ENCODE peak calls at places on chromosomes 6 and 20, in seven cellular contexts. One of them, this sample, is unnamed.

GRCh38 chr20:45235995-45236394 is 14.8 kb downstream of the SEMG2 start:
- DNase-seq in tibial nerve: no peak
- DNase-seq in endodermal cell: peak; percentile 86
- DNase-seq in heart right ventricle: no peak
- DNase-seq in sigmoid colon: no peak
- DNase-seq in cardiac fibroblast: no peak
- DNase-seq in HL-60: no peak
- DNase-seq in this sample: no peak

GRCh38 chr6:93419304-93420162 is at the start of gene EPHA7:
- DNase-seq in cardiac fibroblast: peak; percentile 81
- DNase-seq in endodermal cell: peak; percentile 99
- DNase-seq in heart right ventricle: peak; percentile 91
- DNase-seq in HL-60: peak; percentile 14
- DNase-seq in tibial nerve: peak; percentile 88
- DNase-seq in sigmoid colon: peak; percentile 97
- DNase-seq in this sample: peak; percentile 99

GRCh38 chr20:22807646-22808045 is 223.3 kb upstream of the FOXA2 start:
- DNase-seq in sigmoid colon: no peak
- DNase-seq in cardiac fibroblast: peak; percentile 12
- DNase-seq in heart right ventricle: no peak
- DNase-seq in tibial nerve: no peak
- DNase-seq in HL-60: no peak
- DNase-seq in endodermal cell: peak; percentile 24
- DNase-seq in this sample: no peak

GRCh38 chr6:120556491-120556890 is 777.8 kb downstream of the TBC1D32 start:
- DNase-seq in HL-60: no peak
- DNase-seq in endodermal cell: no peak
- DNase-seq in tibial nerve: no peak
- DNase-seq in cardiac fibroblast: no peak
- DNase-seq in heart right ventricle: no peak
- DNase-seq in sigmoid colon: no peak
- DNase-seq in this sample: no peak

GRCh38 chr20:61938839-61939690 is 126.6 kb downstream of the TAF4 start:
- DNase-seq in endodermal cell: no peak
- DNase-seq in HL-60: no peak
- DNase-seq in sigmoid colon: peak; percentile 62
- DNase-seq in tibial nerve: no peak
- DNase-seq in cardiac fibroblast: no peak
- DNase-seq in heart right ventricle: peak; percentile 6
- DNase-seq in this sample: peak; percentile 73

GRCh38 chr6:107154131-107154906 is 39.0 kb upstream of the BEND3 start:
- DNase-seq in sigmoid colon: no peak
- DNase-seq in heart right ventricle: no peak
- DNase-seq in cardiac fibroblast: no peak
- DNase-seq in tibial nerve: no peak
- DNase-seq in endodermal cell: peak; percentile 78
- DNase-seq in HL-60: no peak
- DNase-seq in this sample: no peak

GRCh38 chr20:41334452-41335421 is 5.9 kb upstream of the LPIN3 start:
- DNase-seq in HL-60: no peak
- DNase-seq in tibial nerve: no peak
- DNase-seq in sigmoid colon: peak; percentile 62
- DNase-seq in cardiac fibroblast: no peak
- DNase-seq in endodermal cell: peak; percentile 53
- DNase-seq in heart right ventricle: no peak
- DNase-seq in this sample: no peak

GRCh38 chr6:161542581-161542980 is 268.7 kb upstream of the AGPAT4 start:
- DNase-seq in tibial nerve: no peak
- DNase-seq in sigmoid colon: no peak
- DNase-seq in HL-60: no peak
- DNase-seq in cardiac fibroblast: no peak
- DNase-seq in endodermal cell: no peak
- DNase-seq in heart right ventricle: no peak
- DNase-seq in this sample: no peak

GRCh38 chr6:82006027-82006738 is 241.4 kb downstream of the IBTK start:
- DNase-seq in tibial nerve: no peak
- DNase-seq in HL-60: peak; percentile 59
- DNase-seq in sigmoid colon: no peak
- DNase-seq in cardiac fibroblast: peak; percentile 72
- DNase-seq in heart right ventricle: no peak
- DNase-seq in endodermal cell: peak; percentile 61
- DNase-seq in this sample: peak; percentile 33

GRCh38 chr6:119873107-119873506 is 523.5 kb upstream of the MAN1A1 start:
- DNase-seq in sigmoid colon: no peak
- DNase-seq in HL-60: no peak
- DNase-seq in heart right ventricle: no peak
- DNase-seq in endodermal cell: no peak
- DNase-seq in tibial nerve: no peak
- DNase-seq in cardiac fibroblast: no peak
- DNase-seq in this sample: no peak

GRCh38 chr6:6438286-6438685 is 117.8 kb upstream of the F13A1 start:
- DNase-seq in sigmoid colon: no peak
- DNase-seq in endodermal cell: no peak
- DNase-seq in cardiac fibroblast: no peak
- DNase-seq in tibial nerve: no peak
- DNase-seq in HL-60: no peak
- DNase-seq in heart right ventricle: no peak
- DNase-seq in this sample: no peak

GRCh38 chr6:119345114-119345513 is 4.4 kb downstream of the MAN1A1 start:
- DNase-seq in sigmoid colon: no peak
- DNase-seq in HL-60: no peak
- DNase-seq in tibial nerve: no peak
- DNase-seq in endodermal cell: no peak
- DNase-seq in cardiac fibroblast: no peak
- DNase-seq in heart right ventricle: no peak
- DNase-seq in this sample: no peak

GRCh38 chr20:40770564-40771307 is 81.7 kb upstream of the MAFB start:
- DNase-seq in HL-60: no peak
- DNase-seq in tibial nerve: peak; percentile 17
- DNase-seq in endodermal cell: no peak
- DNase-seq in cardiac fibroblast: no peak
- DNase-seq in sigmoid colon: peak; percentile 71
- DNase-seq in heart right ventricle: peak; percentile 25
- DNase-seq in this sample: no peak

GRCh38 chr6:169991913-169992312 is 240.5 kb downstream of the ERMARD start:
- DNase-seq in tibial nerve: no peak
- DNase-seq in endodermal cell: peak; percentile 15
- DNase-seq in heart right ventricle: no peak
- DNase-seq in HL-60: no peak
- DNase-seq in cardiac fibroblast: no peak
- DNase-seq in sigmoid colon: peak; percentile 17
- DNase-seq in this sample: no peak

GRCh38 chr6:169991031-169991390 is 239.6 kb downstream of the ERMARD start:
- DNase-seq in endodermal cell: peak; percentile 31
- DNase-seq in cardiac fibroblast: no peak
- DNase-seq in tibial nerve: no peak
- DNase-seq in HL-60: no peak
- DNase-seq in heart right ventricle: no peak
- DNase-seq in sigmoid colon: peak; percentile 28
- DNase-seq in this sample: no peak

GRCh38 chr6:169989594-169989993 is 238.2 kb downstream of the ERMARD start:
- DNase-seq in cardiac fibroblast: no peak
- DNase-seq in tibial nerve: no peak
- DNase-seq in HL-60: no peak
- DNase-seq in heart right ventricle: no peak
- DNase-seq in endodermal cell: no peak
- DNase-seq in sigmoid colon: no peak
- DNase-seq in this sample: no peak

GRCh38 chr6:169988769-169989550 is 237.5 kb downstream of the ERMARD start:
- DNase-seq in sigmoid colon: peak; percentile 49
- DNase-seq in heart right ventricle: no peak
- DNase-seq in HL-60: no peak
- DNase-seq in cardiac fibroblast: no peak
- DNase-seq in tibial nerve: no peak
- DNase-seq in endodermal cell: no peak
- DNase-seq in this sample: peak; percentile 82

DNA sequence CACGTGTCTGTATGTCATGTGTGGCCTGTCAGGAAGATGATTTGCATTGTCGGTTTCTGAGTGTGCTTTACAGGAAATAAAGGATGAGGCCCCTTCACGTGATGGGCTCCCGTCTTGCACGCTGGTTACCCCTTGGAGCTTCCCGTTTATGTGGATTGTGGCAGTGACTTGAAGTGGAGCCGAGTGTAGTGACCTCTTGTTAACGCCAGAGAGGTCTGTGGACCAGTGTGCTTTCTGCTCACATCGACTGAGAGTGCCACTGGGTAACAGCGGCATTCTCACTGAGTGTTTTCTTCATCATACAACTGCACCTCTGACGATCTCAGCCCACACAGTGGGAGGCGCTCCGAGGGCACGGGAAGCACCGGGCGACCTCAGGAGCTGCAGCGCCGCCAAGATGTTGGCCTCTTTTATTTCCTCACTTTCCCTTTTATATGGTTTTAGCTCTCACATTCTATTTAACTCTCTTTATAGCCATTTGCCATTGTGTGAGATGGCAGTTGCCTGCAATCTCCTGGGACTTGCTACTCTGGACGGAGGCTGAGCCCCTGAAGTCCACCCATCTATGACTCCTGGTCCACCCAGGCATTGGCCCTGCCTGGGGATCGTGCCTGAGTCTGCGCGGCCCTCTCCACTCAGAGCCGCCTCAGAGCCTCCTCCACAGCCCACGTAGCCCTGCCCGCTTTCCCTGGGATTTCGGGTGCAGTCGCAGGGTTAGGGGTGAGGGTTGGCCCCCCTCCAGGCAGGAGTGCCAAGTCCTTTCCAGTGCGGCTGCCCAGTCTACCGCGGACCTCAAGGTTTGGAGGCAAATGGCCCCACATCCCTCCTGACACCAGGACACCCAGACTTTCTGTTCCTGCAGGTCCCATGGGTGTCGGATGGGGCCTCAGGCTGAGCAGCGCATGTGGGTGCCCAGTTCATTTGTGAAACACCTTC is 238.9 kb downstream of the ERMARD start:
- DNase-seq in endodermal cell: no peak
- DNase-seq in HL-60: peak; percentile 82
- DNase-seq in cardiac fibroblast: no peak
- DNase-seq in tibial nerve: peak; percentile 34
- DNase-seq in sigmoid colon: peak; percentile 69
- DNase-seq in heart right ventricle: no peak
- DNase-seq in this sample: peak; percentile 54
- TF ChIP-seq CTCF in endodermal cell: peak; percentile 25
- TF ChIP-seq CTCF in HL-60: no peak
- TF ChIP-seq CTCF in cardiac fibroblast: no peak
- TF ChIP-seq CTCF in tibial nerve: no peak
- TF ChIP-seq CTCF in sigmoid colon: no peak
- TF ChIP-seq CTCF in heart right ventricle: no peak
- TF ChIP-seq CTCF in this sample: no peak

DNA sequence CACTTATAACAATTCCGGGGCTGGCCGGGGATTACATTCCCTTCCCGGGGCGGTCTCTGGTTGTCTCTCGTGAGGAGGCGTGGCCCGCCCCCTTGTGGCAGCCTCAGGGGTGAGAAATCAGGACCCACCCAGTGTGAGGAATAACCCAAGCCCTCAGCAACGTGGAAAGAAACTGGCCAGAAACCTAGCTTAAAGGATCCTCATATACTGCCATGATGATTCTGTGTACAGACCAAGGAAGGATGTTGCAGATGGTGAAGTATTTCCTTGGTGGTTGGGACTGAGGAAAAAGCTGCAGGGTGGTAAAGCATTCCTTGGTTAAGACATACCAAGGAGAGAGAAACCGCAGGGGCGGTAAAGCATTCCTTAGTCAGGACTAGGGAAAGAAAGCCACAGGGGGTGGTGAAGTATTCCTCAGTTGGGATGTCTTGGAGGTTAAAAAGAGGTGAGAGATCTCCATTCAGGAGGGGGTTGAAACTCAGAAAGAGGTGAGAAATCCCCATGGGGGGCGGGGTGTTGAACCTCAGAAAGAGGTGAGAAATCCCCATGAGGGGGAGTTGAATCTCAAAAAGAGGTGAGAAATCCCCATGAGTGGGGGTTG is 238.2 kb downstream of the RNGTT start:
- DNase-seq in tibial nerve: no peak
- DNase-seq in sigmoid colon: no peak
- DNase-seq in endodermal cell: peak; percentile 93
- DNase-seq in heart right ventricle: peak; percentile 26
- DNase-seq in HL-60: no peak
- DNase-seq in cardiac fibroblast: peak; percentile 47
- DNase-seq in this sample: peak; percentile 67
- TF ChIP-seq CTCF in tibial nerve: no peak
- TF ChIP-seq CTCF in sigmoid colon: peak; percentile 23
- TF ChIP-seq CTCF in endodermal cell: peak; percentile 88
- TF ChIP-seq CTCF in heart right ventricle: no peak
- TF ChIP-seq CTCF in HL-60: no peak
- TF ChIP-seq CTCF in cardiac fibroblast: peak; percentile 32
- TF ChIP-seq CTCF in this sample: peak; percentile 74

DNA sequence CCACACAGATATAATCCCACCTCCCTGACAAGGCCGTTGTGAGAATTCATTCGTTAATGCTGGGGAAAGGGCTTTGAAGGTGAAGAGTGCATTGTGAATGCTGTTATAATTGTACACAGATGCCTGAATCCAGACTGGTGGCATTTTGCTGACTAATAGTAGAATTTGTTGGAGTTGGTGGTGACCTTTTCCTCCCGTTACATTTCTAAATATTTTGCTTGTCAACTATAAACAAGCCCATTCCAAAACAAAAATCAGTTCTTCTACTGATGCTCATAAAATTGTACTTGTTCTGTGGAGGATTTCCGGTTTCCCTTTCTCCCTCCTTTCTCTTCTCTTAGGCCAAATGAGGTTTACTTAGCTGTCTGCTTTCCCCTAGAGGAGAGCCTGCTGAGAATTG is 253.1 kb upstream of the SUPT3H start:
- DNase-seq in heart right ventricle: no peak
- DNase-seq in HL-60: no peak
- DNase-seq in endodermal cell: no peak
- DNase-seq in sigmoid colon: no peak
- DNase-seq in cardiac fibroblast: no peak
- DNase-seq in tibial nerve: no peak
- DNase-seq in this sample: no peak
- TF ChIP-seq CTCF in heart right ventricle: no peak
- TF ChIP-seq CTCF in HL-60: no peak
- TF ChIP-seq CTCF in endodermal cell: no peak
- TF ChIP-seq CTCF in sigmoid colon: no peak
- TF ChIP-seq CTCF in cardiac fibroblast: no peak
- TF ChIP-seq CTCF in tibial nerve: no peak
- TF ChIP-seq CTCF in this sample: no peak

GRCh38 chr6:134515976-134516375 is 198.1 kb upstream of the SGK1 start:
- DNase-seq in heart right ventricle: no peak
- DNase-seq in sigmoid colon: no peak
- DNase-seq in endodermal cell: no peak
- DNase-seq in HL-60: no peak
- DNase-seq in tibial nerve: no peak
- DNase-seq in cardiac fibroblast: peak; percentile 69
- DNase-seq in this sample: no peak

GRCh38 chr6:134517863-134518262 is 200.0 kb upstream of the SGK1 start:
- DNase-seq in HL-60: no peak
- DNase-seq in endodermal cell: no peak
- DNase-seq in tibial nerve: no peak
- DNase-seq in sigmoid colon: no peak
- DNase-seq in cardiac fibroblast: no peak
- DNase-seq in heart right ventricle: no peak
- DNase-seq in this sample: no peak

GRCh38 chr6:134517145-134517658 is 199.3 kb upstream of the SGK1 start:
- DNase-seq in HL-60: peak; percentile 76
- DNase-seq in tibial nerve: peak; percentile 51
- DNase-seq in cardiac fibroblast: peak; percentile 94
- DNase-seq in heart right ventricle: peak; percentile 72
- DNase-seq in sigmoid colon: peak; percentile 72
- DNase-seq in endodermal cell: peak; percentile 70
- DNase-seq in this sample: no peak

GRCh38 chr6:134519456-134519855 is 201.5 kb upstream of the SGK1 start:
- DNase-seq in sigmoid colon: no peak
- DNase-seq in HL-60: peak; percentile 80
- DNase-seq in tibial nerve: no peak
- DNase-seq in heart right ventricle: peak; percentile 22
- DNase-seq in endodermal cell: no peak
- DNase-seq in cardiac fibroblast: peak; percentile 74
- DNase-seq in this sample: no peak

GRCh38 chr6:134516582-134516981 is 198.7 kb upstream of the SGK1 start:
- DNase-seq in cardiac fibroblast: no peak
- DNase-seq in tibial nerve: no peak
- DNase-seq in HL-60: no peak
- DNase-seq in sigmoid colon: no peak
- DNase-seq in endodermal cell: no peak
- DNase-seq in heart right ventricle: no peak
- DNase-seq in this sample: no peak
- TF ChIP-seq CTCF in cardiac fibroblast: no peak
- TF ChIP-seq CTCF in tibial nerve: no peak
- TF ChIP-seq CTCF in HL-60: no peak
- TF ChIP-seq CTCF in sigmoid colon: no peak
- TF ChIP-seq CTCF in endodermal cell: no peak
- TF ChIP-seq CTCF in heart right ventricle: no peak
- TF ChIP-seq CTCF in this sample: no peak